ENCODE peak calls at places on chromosomes 6 and 20, in four cellular contexts. R, B, D and E are unnamed samples.

GRCh38 chr6:150207931-150208570 is 65.2 kb downstream of the PPP1R14C start:
- DNase-seq in B (no peak), R (no peak), D (peak), E (no peak)

GRCh38 chr20:5864873-5865582 is 85.3 kb downstream of the TRMT6 start:
- DNase-seq in R (no peak), D (peak), B (no peak), E (no peak)

GRCh38 chr20:44494266-44494665 is 18.6 kb downstream of the TTPAL start:
- DNase-seq in B (no peak), D (no peak), R (no peak), E (no peak)

GRCh38 chr6:16683524-16684194 is 77.6 kb downstream of the ATXN1 start:
- DNase-seq in B (no peak), R (peak), D (peak), E (no peak)

GRCh38 chr6:73129653-73130443 is 95.4 kb downstream of the KHDC1L start:
- DNase-seq in B (peak), R (peak), D (peak), E (peak)

GRCh38 chr20:10715035-10715434 is 41.2 kb upstream of the JAG1 start:
- DNase-seq in R (no peak), D (no peak), B (no peak), E (no peak)

GRCh38 chr6:149012040-149012545 is 265.3 kb downstream of the UST start:
- DNase-seq in D (peak), B (no peak), R (no peak), E (no peak)

GRCh38 chr6:50816115-50816675 is 2.5 kb upstream of the TFAP2B start:
- DNase-seq in B (peak), R (peak), D (peak), E (peak)

GRCh38 chr6:114167583-114168576 is 174.9 kb downstream of the HS3ST5 start:
- DNase-seq in R (no peak), D (no peak), B (no peak), E (no peak)

GRCh38 chr20:56626367-56627121 is 2.6 kb upstream of the TFAP2C start:
- DNase-seq in B (no peak), R (no peak), D (peak), E (no peak)

GRCh38 chr6:3380344-3381232 is 76.3 kb downstream of the SLC22A23 start:
- DNase-seq in R (no peak), B (no peak), D (no peak), E (no peak)

GRCh38 chr20:19212524-19213502 is at the start of gene SLC24A3:
- DNase-seq in B (no peak), R (no peak), D (peak), E (no peak)

GRCh38 chr6:137492289-137492688 is 1.9 kb downstream of the OLIG3 start:
- DNase-seq in B (no peak), D (no peak), R (no peak), E (no peak)

GRCh38 chr6:132131777-132132176 is 180.6 kb upstream of the CCN2 start:
- DNase-seq in D (peak), R (no peak), B (no peak), E (no peak)

GRCh38 chr6:45376310-45377040 is 1.3 kb downstream of the SUPT3H start:
- DNase-seq in R (no peak), B (no peak), D (peak), E (no peak)

GRCh38 chr6:105993769-105994521 is 92.2 kb upstream of the PRDM1 start:
- DNase-seq in B (no peak), R (no peak), D (peak), E (peak)

GRCh38 chr6:42175860-42176259 is 2.7 kb downstream of the GUCA1A start:
- DNase-seq in B (no peak), D (no peak), R (no peak), E (no peak)

GRCh38 chr6:146545608-146546007 is 2.0 kb downstream of the RAB32 start:
- DNase-seq in B (no peak), D (peak), R (no peak), E (no peak)

GRCh38 chr6:70717038-70717801 is 49.5 kb downstream of the SMAP1 start:
- DNase-seq in D (no peak), B (no peak), R (no peak), E (no peak)

GRCh38 chr20:24497851-24498250 is 28.4 kb downstream of the SYNDIG1 start:
- DNase-seq in R (no peak), D (no peak), B (no peak), E (no peak)

GRCh38 chr20:1702855-1703254 is 45.3 kb upstream of the SIRPG start:
- DNase-seq in B (no peak), R (no peak), D (no peak), E (no peak)

GRCh38 chr6:36633915-36634314 is 39.8 kb downstream of the SRSF3 start:
- DNase-seq in B (no peak), R (peak), D (peak), E (no peak)

GRCh38 chr6:150143521-150144293 is 863 bp downstream of the PPP1R14C start:
- DNase-seq in R (no peak), B (no peak), D (no peak), E (no peak)

GRCh38 chr20:46808565-46808964 is 86.1 kb upstream of the EYA2 start:
- DNase-seq in B (no peak), R (no peak), D (no peak), E (no peak)

GRCh38 chr6:22057962-22058361 is 238.9 kb downstream of the PRL start:
- DNase-seq in B (no peak), D (no peak), R (no peak), E (no peak)

GRCh38 chr6:53192590-53193232 is 44.1 kb upstream of the GCM1 start:
- DNase-seq in D (peak), R (no peak), B (no peak), E (no peak)

GRCh38 chr6:167093922-167094432 is 28.9 kb upstream of the CCR6 start:
- DNase-seq in D (peak), B (peak), R (no peak), E (no peak)

GRCh38 chr6:36544228-36544627 is 3.1 kb downstream of the STK38 start:
- DNase-seq in D (peak), R (peak), B (no peak), E (peak)

GRCh38 chr20:19026121-19026878 is 186.1 kb upstream of the SLC24A3 start:
- DNase-seq in B (no peak), R (no peak), D (no peak), E (no peak)

GRCh38 chr6:64256483-64256882 is 620.9 kb downstream of the PHF3 start:
- DNase-seq in B (no peak), R (no peak), D (no peak), E (no peak)

GRCh38 chr6:111800468-111800760 is 72.8 kb downstream of the FYN start:
- DNase-seq in D (no peak), B (no peak), R (no peak), E (no peak)

GRCh38 chr20:32510601-32511357 is 74.4 kb downstream of the NOL4L start:
- DNase-seq in B (no peak), D (no peak), R (no peak), E (no peak)

GRCh38 chr6:48474764-48475674 is 364.0 kb upstream of the PTCHD4 start:
- DNase-seq in D (peak), B (no peak), R (no peak), E (no peak)

GRCh38 chr6:132708771-132709170 is 5.1 kb downstream of the VNN1 start:
- DNase-seq in D (peak), B (no peak), R (no peak), E (no peak)